ENCODE peak calls at places on chromosomes 5 and 9, in four cellular contexts. I is iPS DF 6.9, X is trophoblast cell, W is GM23338. M is an unnamed sample.

GRCh38 chr9:122197334-122197872 is 31.4 kb downstream of the LHX6 start:
- DNase-seq in I (no peak), X (no peak), W (peak; percentile 8), M (no peak)

GRCh38 chr5:9479981-9480380 is 65.9 kb downstream of the SEMA5A start:
- DNase-seq in I (no peak), X (no peak), W (no peak), M (no peak)

GRCh38 chr5:141753971-141754713 is 72.1 kb upstream of the ARAP3 start:
- DNase-seq in I (no peak), X (peak; percentile 73), W (peak; percentile 93), M (no peak)

GRCh38 chr5:6829150-6829784 is 116.0 kb downstream of the TENT4A start:
- DNase-seq in I (no peak), X (peak; percentile 4), W (no peak), M (no peak)

GRCh38 chr9:35840901-35841900 is 12.2 kb downstream of the TMEM8B start:
- DNase-seq in I (no peak), X (no peak), W (no peak), M (no peak)

GRCh38 chr9:92668746-92669526 is 995 bp downstream of the IPPK start:
- DNase-seq in I (no peak), X (peak; percentile 69), W (peak; percentile 46), M (no peak)

GRCh38 chr5:57102905-57103255 is 71.0 kb upstream of the GPBP1 start:
- DNase-seq in I (no peak), X (peak; percentile 47), W (no peak), M (no peak)

GRCh38 chr5:20286512-20286911 is 298.5 kb upstream of the CDH18 start:
- DNase-seq in I (no peak), X (no peak), W (no peak), M (no peak)

GRCh38 chr5:39199335-39199734 is 20.0 kb downstream of the FYB1 start:
- DNase-seq in I (no peak), X (peak; percentile 13), W (no peak), M (no peak)

GRCh38 chr9:124187311-124187710 is 70.4 kb upstream of the NEK6 start:
- DNase-seq in I (no peak), X (no peak), W (no peak), M (no peak)

GRCh38 chr5:128007939-128008338 is 75.6 kb upstream of the SLC12A2 start:
- DNase-seq in I (no peak), X (no peak), W (no peak), M (no peak)

GRCh38 chr9:87039809-87040392 is 92.6 kb upstream of the GAS1 start:
- DNase-seq in I (no peak), X (no peak), W (no peak), M (no peak)

GRCh38 chr5:161306354-161306990 is 240.1 kb downstream of the GABRB2 start:
- DNase-seq in I (no peak), X (peak; percentile 66), W (no peak), M (no peak)
- H3K27me3 ChIP-seq in I (no peaks in the 10 kb centered on the region), X (no peaks in the 10 kb centered on the region), W (no peaks in the 10 kb centered on the region), M (no peaks in the 10 kb centered on the region)

GRCh38 chr9:37656936-37657335 is 6.2 kb downstream of the FRMPD1 start:
- DNase-seq in I (no peak), X (peak; percentile 66), W (no peak), M (no peak)
- H3K27me3 ChIP-seq in I (peaks cover 10% of the 10 kb centered on the region), X (peaks cover 8% of the 10 kb centered on the region), W (peaks cover 29% of the 10 kb centered on the region), M (peaks cover 39% of the 10 kb centered on the region)

DNA sequence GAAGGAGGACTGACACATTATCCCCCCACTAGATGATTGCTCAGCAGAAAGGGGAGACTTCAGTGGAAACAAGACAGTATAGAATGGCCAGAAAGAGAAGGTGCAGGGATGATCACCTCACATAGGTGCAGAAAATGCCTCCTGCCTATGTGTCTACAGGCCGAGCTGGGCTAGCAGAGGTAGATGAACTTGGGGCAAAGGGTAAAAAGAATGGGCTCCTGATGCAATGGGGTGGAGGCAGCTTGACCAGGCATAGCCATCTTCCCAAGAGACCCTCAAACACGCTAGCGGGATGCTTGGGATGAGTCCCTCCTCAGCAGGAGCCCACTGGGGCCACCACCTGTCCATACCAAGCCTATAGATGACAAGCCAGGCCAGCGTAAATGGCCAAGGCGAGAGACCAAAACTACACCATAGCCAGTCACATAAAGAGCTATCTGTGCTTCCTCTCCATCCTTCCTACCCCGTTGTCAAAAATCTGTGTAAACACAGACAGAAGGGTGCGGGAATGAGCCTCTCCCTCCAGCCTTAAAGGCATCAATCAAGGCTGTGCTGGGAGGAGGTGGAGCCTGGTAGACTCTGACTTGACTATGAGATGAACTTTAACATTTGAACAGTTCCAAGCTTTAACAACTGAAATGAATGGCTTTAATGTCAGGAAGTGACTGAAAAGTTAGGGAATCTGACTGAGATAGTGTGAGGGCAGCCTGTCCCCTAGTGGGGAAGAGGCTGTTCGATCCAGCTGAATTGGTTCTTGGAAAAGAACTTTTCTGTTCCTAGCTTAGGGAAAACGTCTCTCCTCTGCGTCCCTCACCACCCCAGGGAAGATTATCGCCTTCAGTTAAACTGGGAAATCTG is 10.4 kb downstream of the C9orf152 start:
- DNase-seq in I (no peak), X (no peak), W (peak; percentile 17), M (no peak)
- H3K27me3 ChIP-seq in I (no peaks in the 10 kb centered on the region), X (no peaks in the 10 kb centered on the region), W (no peaks in the 10 kb centered on the region), M (no peaks in the 10 kb centered on the region)

GRCh38 chr5:135038202-135038828 is 4.3 kb upstream of the PITX1 start:
- DNase-seq in I (no peak), X (no peak), W (peak; percentile 42), M (no peak)

GRCh38 chr5:135037519-135038201 is 3.6 kb upstream of the PITX1 start:
- DNase-seq in I (no peak), X (no peak), W (no peak), M (no peak)

GRCh38 chr5:135035678-135036030 is 1.6 kb upstream of the PITX1 start:
- DNase-seq in I (no peak), X (no peak), W (no peak), M (no peak)

GRCh38 chr5:135034963-135035677 is 1.1 kb upstream of the PITX1 start:
- DNase-seq in I (no peak), X (no peak), W (no peak), M (no peak)

DNA sequence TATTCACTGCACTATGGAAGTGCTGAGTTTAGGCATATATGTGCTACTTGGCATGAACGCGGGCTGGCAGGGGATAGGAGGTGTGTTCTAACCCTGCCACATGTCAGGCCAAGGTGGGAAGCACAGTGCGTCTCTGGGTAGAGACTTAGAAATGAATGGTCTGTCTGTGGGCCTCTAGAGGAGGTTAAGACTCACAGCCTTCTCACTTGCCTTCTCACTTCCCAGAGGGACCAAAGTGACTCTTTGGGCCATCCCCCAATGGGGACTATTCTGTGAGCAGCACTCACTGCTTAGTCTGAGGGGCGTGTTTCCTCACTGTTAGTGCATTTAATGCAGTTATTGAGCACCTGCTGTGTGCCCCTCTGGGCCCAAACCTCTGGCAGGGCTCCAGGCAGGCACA is 2.4 kb upstream of the PITX1 start:
- DNase-seq in I (no peak), X (no peak), W (no peak), M (no peak)
- H3K27me3 ChIP-seq in I (peaks cover 83% of the 10 kb centered on the region), X (peaks cover 91% of the 10 kb centered on the region), W (peaks cover 99% of the 10 kb centered on the region), M (peaks cover 91% of the 10 kb centered on the region)